ENCODE peak calls at places on chromosomes 11 and 22, in five cellular contexts. O, I, M, N and E are unnamed samples.

GRCh38 chr11:68009391-68010000 is 631 bp upstream of the ALDH3B1 start:
- DNase-seq in N (peak; percentile 35), O (no peak), M (peak; percentile 60), I (peak; percentile 62), E (peak; percentile 77)

GRCh38 chr22:49113758-49114157 is 713.9 kb downstream of the BRD1 start:
- DNase-seq in I (no peak), N (no peak), M (no peak), O (no peak), E (no peak)

GRCh38 chr11:10454902-10455631 is at the start of gene AMPD3:
- DNase-seq in O (no peak), M (no peak), N (peak; percentile 24), I (peak; percentile 93), E (peak; percentile 68)

GRCh38 chr11:71459767-71460320 is 6.8 kb downstream of the NADSYN1 start:
- DNase-seq in N (no peak), O (no peak), I (no peak), M (no peak), E (no peak)

GRCh38 chr11:61967924-61968757 is 707 bp upstream of the FTH1 start:
- DNase-seq in M (no peak), O (peak; percentile 66), N (peak; percentile 52), I (peak; percentile 35), E (peak; percentile 79)

GRCh38 chr11:70699294-70700221 is 301.2 kb downstream of the CTTN start:
- DNase-seq in N (peak; percentile 85), M (no peak), I (no peak), O (no peak), E (peak; percentile 49)

GRCh38 chr11:67303132-67303988 is at the start of gene SSH3:
- DNase-seq in O (no peak), M (no peak), I (peak; percentile 45), N (peak; percentile 92), E (no peak)

GRCh38 chr11:37788141-37788877 is 1190.3 kb upstream of the RAG2 start:
- DNase-seq in M (no peak), N (no peak), I (peak; percentile 51), O (no peak), E (no peak)

GRCh38 chr11:27427183-27427980 is 45.2 kb downstream of the LGR4 start:
- DNase-seq in M (no peak), I (no peak), N (peak; percentile 42), O (no peak), E (no peak)

GRCh38 chr11:1763796-1764661 is at the start of gene CTSD:
- DNase-seq in N (peak; percentile 91), M (peak; percentile 86), I (peak; percentile 77), O (peak; percentile 86), E (peak; percentile 95)

GRCh38 chr22:22060200-22061084 is 77.9 kb upstream of the TOP3B start:
- DNase-seq in M (peak; percentile 80), I (peak; percentile 21), O (peak; percentile 55), N (peak; percentile 88), E (peak; percentile 96)

GRCh38 chr11:27120211-27120610 is 79.6 kb downstream of the BBOX1 start:
- DNase-seq in O (no peak), I (peak; percentile 20), N (no peak), M (no peak), E (no peak)

GRCh38 chr11:126115253-126115540 is 52.5 kb upstream of the CDON start:
- DNase-seq in M (no peak), O (peak; percentile 31), N (no peak), I (peak; percentile 45), E (no peak)

GRCh38 chr11:78532991-78533861 is 41.4 kb downstream of the NARS2 start:
- DNase-seq in O (no peak), M (peak; percentile 19), N (no peak), I (no peak), E (peak; percentile 87)

GRCh38 chr11:33040862-33041453 is 1.6 kb downstream of the TCP11L1 start:
- DNase-seq in O (no peak), I (no peak), M (no peak), N (no peak), E (peak; percentile 89)

GRCh38 chr11:119195680-119196079 is 10.4 kb downstream of the NHERF4 start:
- DNase-seq in M (no peak), N (peak; percentile 96), O (no peak), I (peak; percentile 50), E (no peak)

GRCh38 chr11:125591659-125592304 is 870 bp upstream of the STT3A start:
- DNase-seq in M (peak; percentile 10), N (peak; percentile 54), I (peak; percentile 25), O (peak; percentile 46), E (peak; percentile 54)

GRCh38 chr22:42892571-42893316 is 35.7 kb upstream of the ARFGAP3 start:
- DNase-seq in N (no peak), I (no peak), O (no peak), M (no peak), E (no peak)

GRCh38 chr22:42895087-42895486 is 38.0 kb upstream of the ARFGAP3 start:
- DNase-seq in I (no peak), O (no peak), N (no peak), M (no peak), E (no peak)

GRCh38 chr22:42892156-42892555 is 35.1 kb upstream of the ARFGAP3 start:
- DNase-seq in N (no peak), O (no peak), M (no peak), I (no peak), E (no peak)

GRCh38 chr22:42891696-42892095 is 34.6 kb upstream of the ARFGAP3 start:
- DNase-seq in M (no peak), N (no peak), O (no peak), I (no peak), E (no peak)

DNA sequence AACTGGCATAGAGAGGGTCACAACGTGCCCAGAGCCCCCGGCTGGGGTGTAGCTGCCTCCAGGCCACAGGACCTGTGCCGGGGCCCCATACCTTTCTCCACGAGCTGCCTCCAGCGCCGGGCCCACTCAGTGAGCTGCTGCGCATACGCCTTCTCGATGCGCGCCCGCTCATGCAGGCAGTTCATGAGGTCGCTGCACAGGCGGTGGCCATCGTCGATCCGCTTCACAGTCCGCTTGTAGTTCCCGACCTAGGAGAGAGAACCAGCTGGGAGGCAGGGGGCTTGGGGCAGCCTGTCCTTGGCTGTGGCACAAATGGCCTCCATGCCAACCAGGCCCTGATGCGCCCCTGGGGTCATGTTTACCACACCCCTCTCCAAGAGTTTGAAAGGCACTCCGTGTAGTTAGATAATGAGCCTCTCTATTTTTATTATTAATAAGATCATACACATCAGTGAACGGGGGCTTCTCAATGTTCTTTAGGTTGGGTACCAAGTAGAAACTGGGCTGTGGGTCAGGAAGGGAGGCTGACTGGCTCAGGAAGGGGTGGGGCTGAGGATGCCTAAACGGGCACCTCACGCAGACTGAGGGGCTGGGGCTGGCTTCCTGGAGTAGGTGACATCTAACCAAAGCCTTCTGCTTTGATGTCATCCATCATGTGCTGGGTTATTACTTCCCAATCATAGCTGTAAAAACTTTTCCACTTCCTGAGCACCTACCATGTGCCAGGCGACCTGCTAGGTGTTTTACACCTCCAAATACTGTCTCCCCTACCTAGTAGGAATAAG is 36.5 kb upstream of the ARFGAP3 start:
- DNase-seq in O (no peak), N (no peak), M (no peak), I (no peak), E (no peak)
- H3K27ac ChIP-seq in O (no peak overlapping the region), N (no peak overlapping the region), M (no peak overlapping the region), I (no peak overlapping the region), E (no peak overlapping the region)

GRCh38 chr11:104761511-104761910 is 136.7 kb downstream of the CASP12 start:
- DNase-seq in O (no peak), M (no peak), N (no peak), I (no peak), E (no peak)

GRCh38 chr11:104765401-104765800 is 132.9 kb downstream of the CASP12 start:
- DNase-seq in I (peak; percentile 20), O (no peak), M (no peak), N (no peak), E (no peak)

GRCh38 chr11:104763930-104764717 is 134.1 kb downstream of the CASP12 start:
- DNase-seq in M (no peak), N (no peak), I (no peak), O (no peak), E (no peak)

GRCh38 chr11:104759464-104759863 is 138.8 kb downstream of the CASP12 start:
- DNase-seq in I (no peak), N (no peak), M (no peak), O (no peak), E (no peak)

DNA sequence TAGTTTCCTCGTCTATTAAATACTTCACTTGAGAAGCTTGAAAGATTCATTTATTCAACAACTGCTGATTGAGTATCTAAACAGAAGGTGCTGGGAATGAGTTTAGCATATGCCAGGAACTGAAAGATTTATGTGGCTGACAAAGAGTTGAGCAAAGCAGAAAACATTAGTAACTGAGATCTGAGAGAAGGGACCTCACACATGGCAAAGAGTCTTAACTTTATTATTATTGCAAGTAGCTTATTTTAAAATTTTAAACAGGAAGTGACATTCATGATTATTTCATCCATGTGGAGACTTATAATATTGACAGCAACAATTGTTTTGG is 133.6 kb downstream of the CASP12 start:
- DNase-seq in N (no peak), I (peak; percentile 15), O (no peak), M (peak; percentile 30), E (no peak)
- H2AFZ ChIP-seq in N (peak overlapping the region; percentile 67), I (no peak overlapping the region), O (peak overlapping the region; percentile 25), M (peak overlapping the region; percentile 23), E (no peak overlapping the region)

DNA sequence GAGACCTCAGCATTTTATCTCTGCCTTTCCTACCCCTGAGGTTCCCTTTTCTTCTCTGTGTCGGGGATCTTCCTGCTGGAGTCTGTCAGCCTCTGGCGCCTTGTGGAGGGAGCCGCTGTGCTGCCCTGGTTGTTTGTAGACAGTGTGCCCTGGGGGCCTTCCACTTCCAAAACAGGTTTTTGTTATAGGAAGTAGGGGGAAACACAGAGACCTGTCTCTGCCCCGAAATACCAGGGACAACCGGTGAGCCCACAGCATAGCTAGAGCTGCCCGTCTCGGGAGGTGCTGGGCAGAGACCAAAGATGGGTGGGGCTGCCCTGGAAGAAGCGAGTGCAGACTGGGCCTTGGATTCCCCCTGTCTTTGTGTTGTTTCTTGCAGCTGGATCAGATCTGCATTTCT is 8.0 kb downstream of the NCAPH2 start:
- DNase-seq in O (no peak), M (no peak), N (no peak), I (no peak), E (no peak)
- H3K36me3 ChIP-seq in O (peaks cover 75% of the 10 kb centered on the region), M (peaks cover 3% of the 10 kb centered on the region), N (no peaks in the 10 kb centered on the region), I (peaks cover 7% of the 10 kb centered on the region), E (peaks cover 6% of the 10 kb centered on the region)

DNA sequence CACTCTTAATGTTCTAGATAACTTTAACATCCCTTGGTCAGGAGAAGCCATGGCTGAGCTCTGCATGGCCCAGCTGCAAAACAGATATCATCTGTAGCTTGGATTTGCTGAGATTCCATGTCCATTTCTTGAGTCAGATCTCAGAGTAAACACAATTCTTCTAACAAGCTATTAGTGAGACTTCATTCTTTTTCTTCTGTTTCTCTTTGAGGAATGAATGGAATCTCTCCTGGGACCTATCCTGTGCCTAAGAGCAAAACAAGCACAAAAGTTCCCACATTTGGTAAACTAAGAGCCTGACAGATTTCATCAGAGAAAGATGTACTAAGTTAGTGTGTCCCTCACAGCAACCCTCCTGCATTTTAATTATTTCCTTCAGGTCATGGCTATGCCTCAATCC is 142.8 kb downstream of the MAML2 start:
- DNase-seq in O (no peak), N (no peak), I (peak; percentile 70), M (no peak), E (no peak)
- H3K27ac ChIP-seq in O (no peak overlapping the region), N (peak overlapping the region; percentile 36), I (peak overlapping the region; percentile 37), M (no peak overlapping the region), E (no peak overlapping the region)

GRCh38 chr11:108589136-108589535 is 4.4 kb downstream of the EXPH5 start:
- DNase-seq in I (no peak), M (no peak), O (no peak), N (no peak), E (no peak)
- H2AFZ ChIP-seq in I (no peak overlapping the region), M (no peak overlapping the region), O (no peak overlapping the region), N (no peak overlapping the region), E (no peak overlapping the region)

GRCh38 chr22:37865510-37865909 is 16.3 kb downstream of the EIF3L start:
- DNase-seq in O (no peak), M (no peak), N (no peak), I (no peak), E (no peak)
- H3K36me3 ChIP-seq in O (peaks cover 88% of the 10 kb centered on the region), M (peaks cover 9% of the 10 kb centered on the region), N (peaks cover 71% of the 10 kb centered on the region), I (peaks cover 25% of the 10 kb centered on the region), E (peaks cover 42% of the 10 kb centered on the region)